ENCODE peak calls at places on chromosome 16, in ten cellular contexts. One of them, this sample, is unnamed.
A peak's percentile ranks its signal among the peaks of the same experiment; 100 is the strongest.

GRCh38 chr16:20765732-20766131 is 1.9 kb downstream of the ACSM3 start:
- DNase-seq in endothelial cell: no peak
- DNase-seq in neural crest cell: no peak
- DNase-seq in GM12878: no peak
- DNase-seq in sigmoid colon: no peak
- DNase-seq in dorsolateral prefrontal cortex: no peak
- DNase-seq in glutamatergic neuron: no peak
- DNase-seq in GM10248: no peak
- DNase-seq in left lung: no peak
- DNase-seq in thyroid gland: no peak
- DNase-seq in this sample: no peak

GRCh38 chr16:30874821-30875717 is 18.8 kb downstream of the BCL7C start:
- DNase-seq in GM10248: peak; percentile 89
- DNase-seq in thyroid gland: peak; percentile 88
- DNase-seq in dorsolateral prefrontal cortex: peak; percentile 93
- DNase-seq in sigmoid colon: peak; percentile 94
- DNase-seq in endothelial cell: peak; percentile 90
- DNase-seq in GM12878: peak; percentile 64
- DNase-seq in neural crest cell: peak; percentile 88
- DNase-seq in left lung: peak; percentile 99
- DNase-seq in glutamatergic neuron: peak; percentile 96
- DNase-seq in this sample: peak; percentile 88

GRCh38 chr16:55367301-55367745 is 43.3 kb downstream of the IRX6 start:
- DNase-seq in GM12878: no peak
- DNase-seq in GM10248: no peak
- DNase-seq in sigmoid colon: no peak
- DNase-seq in dorsolateral prefrontal cortex: no peak
- DNase-seq in thyroid gland: no peak
- DNase-seq in glutamatergic neuron: no peak
- DNase-seq in neural crest cell: no peak
- DNase-seq in endothelial cell: no peak
- DNase-seq in left lung: no peak
- DNase-seq in this sample: no peak

GRCh38 chr16:67884-68789 is 4.3 kb downstream of the RHBDF1 start:
- DNase-seq in endothelial cell: no peak
- DNase-seq in neural crest cell: peak; percentile 73
- DNase-seq in GM12878: no peak
- DNase-seq in dorsolateral prefrontal cortex: no peak
- DNase-seq in sigmoid colon: peak; percentile 81
- DNase-seq in GM10248: no peak
- DNase-seq in left lung: no peak
- DNase-seq in glutamatergic neuron: no peak
- DNase-seq in thyroid gland: no peak
- DNase-seq in this sample: no peak

GRCh38 chr16:80741716-80742115 is 62.7 kb downstream of the CDYL2 start:
- DNase-seq in thyroid gland: no peak
- DNase-seq in neural crest cell: no peak
- DNase-seq in GM12878: no peak
- DNase-seq in dorsolateral prefrontal cortex: no peak
- DNase-seq in GM10248: no peak
- DNase-seq in endothelial cell: no peak
- DNase-seq in sigmoid colon: no peak
- DNase-seq in glutamatergic neuron: no peak
- DNase-seq in left lung: no peak
- DNase-seq in this sample: no peak

GRCh38 chr16:1784977-1785845 is 2.5 kb downstream of the NUBP2 start:
- DNase-seq in thyroid gland: no peak
- DNase-seq in GM10248: no peak
- DNase-seq in dorsolateral prefrontal cortex: no peak
- DNase-seq in left lung: no peak
- DNase-seq in glutamatergic neuron: no peak
- DNase-seq in sigmoid colon: no peak
- DNase-seq in neural crest cell: no peak
- DNase-seq in GM12878: no peak
- DNase-seq in endothelial cell: peak; percentile 2
- DNase-seq in this sample: no peak

GRCh38 chr16:20675488-20676267 is 21.8 kb downstream of the ACSM1 start:
- DNase-seq in GM12878: peak; percentile 38
- DNase-seq in GM10248: peak; percentile 38
- DNase-seq in dorsolateral prefrontal cortex: no peak
- DNase-seq in left lung: no peak
- DNase-seq in neural crest cell: no peak
- DNase-seq in thyroid gland: peak; percentile 80
- DNase-seq in sigmoid colon: peak; percentile 71
- DNase-seq in glutamatergic neuron: no peak
- DNase-seq in endothelial cell: no peak
- DNase-seq in this sample: peak; percentile 54

GRCh38 chr16:17159616-17160015 is 311.1 kb downstream of the XYLT1 start:
- DNase-seq in glutamatergic neuron: no peak
- DNase-seq in GM10248: no peak
- DNase-seq in endothelial cell: no peak
- DNase-seq in GM12878: no peak
- DNase-seq in left lung: no peak
- DNase-seq in dorsolateral prefrontal cortex: no peak
- DNase-seq in sigmoid colon: no peak
- DNase-seq in neural crest cell: no peak
- DNase-seq in thyroid gland: no peak
- DNase-seq in this sample: no peak

GRCh38 chr16:62190426-62190825 is 154.2 kb upstream of the CDH8 start:
- DNase-seq in glutamatergic neuron: no peak
- DNase-seq in sigmoid colon: no peak
- DNase-seq in thyroid gland: no peak
- DNase-seq in left lung: no peak
- DNase-seq in neural crest cell: no peak
- DNase-seq in endothelial cell: no peak
- DNase-seq in GM12878: no peak
- DNase-seq in dorsolateral prefrontal cortex: no peak
- DNase-seq in GM10248: no peak
- DNase-seq in this sample: no peak

GRCh38 chr16:62194828-62195227 is 158.6 kb upstream of the CDH8 start:
- DNase-seq in left lung: no peak
- DNase-seq in thyroid gland: no peak
- DNase-seq in dorsolateral prefrontal cortex: no peak
- DNase-seq in neural crest cell: no peak
- DNase-seq in glutamatergic neuron: no peak
- DNase-seq in GM12878: no peak
- DNase-seq in sigmoid colon: no peak
- DNase-seq in GM10248: no peak
- DNase-seq in endothelial cell: no peak
- DNase-seq in this sample: no peak
- TF ChIP-seq CTCF in left lung: no peak
- TF ChIP-seq CTCF in thyroid gland: no peak
- TF ChIP-seq CTCF in dorsolateral prefrontal cortex: no peak
- TF ChIP-seq CTCF in neural crest cell: peak; percentile 22
- TF ChIP-seq CTCF in glutamatergic neuron: peak; percentile 51
- TF ChIP-seq CTCF in GM12878: no peak
- TF ChIP-seq CTCF in sigmoid colon: no peak
- TF ChIP-seq CTCF in GM10248: no peak
- TF ChIP-seq CTCF in endothelial cell: no peak
- TF ChIP-seq CTCF in this sample: no peak

GRCh38 chr16:72658888-72659717 is 388.8 kb downstream of the ZFHX3 start:
- DNase-seq in left lung: no peak
- DNase-seq in dorsolateral prefrontal cortex: no peak
- DNase-seq in thyroid gland: no peak
- DNase-seq in GM10248: no peak
- DNase-seq in sigmoid colon: no peak
- DNase-seq in glutamatergic neuron: no peak
- DNase-seq in GM12878: no peak
- DNase-seq in neural crest cell: no peak
- DNase-seq in endothelial cell: no peak
- DNase-seq in this sample: no peak

GRCh38 chr16:72664122-72664479 is 383.8 kb downstream of the ZFHX3 start:
- DNase-seq in sigmoid colon: no peak
- DNase-seq in neural crest cell: no peak
- DNase-seq in dorsolateral prefrontal cortex: no peak
- DNase-seq in thyroid gland: no peak
- DNase-seq in endothelial cell: no peak
- DNase-seq in glutamatergic neuron: no peak
- DNase-seq in left lung: no peak
- DNase-seq in GM10248: no peak
- DNase-seq in GM12878: no peak
- DNase-seq in this sample: no peak

GRCh38 chr16:72666267-72666666 is 381.7 kb downstream of the ZFHX3 start:
- DNase-seq in sigmoid colon: no peak
- DNase-seq in endothelial cell: no peak
- DNase-seq in GM12878: no peak
- DNase-seq in neural crest cell: no peak
- DNase-seq in thyroid gland: no peak
- DNase-seq in left lung: no peak
- DNase-seq in dorsolateral prefrontal cortex: no peak
- DNase-seq in glutamatergic neuron: no peak
- DNase-seq in GM10248: no peak
- DNase-seq in this sample: no peak

DNA sequence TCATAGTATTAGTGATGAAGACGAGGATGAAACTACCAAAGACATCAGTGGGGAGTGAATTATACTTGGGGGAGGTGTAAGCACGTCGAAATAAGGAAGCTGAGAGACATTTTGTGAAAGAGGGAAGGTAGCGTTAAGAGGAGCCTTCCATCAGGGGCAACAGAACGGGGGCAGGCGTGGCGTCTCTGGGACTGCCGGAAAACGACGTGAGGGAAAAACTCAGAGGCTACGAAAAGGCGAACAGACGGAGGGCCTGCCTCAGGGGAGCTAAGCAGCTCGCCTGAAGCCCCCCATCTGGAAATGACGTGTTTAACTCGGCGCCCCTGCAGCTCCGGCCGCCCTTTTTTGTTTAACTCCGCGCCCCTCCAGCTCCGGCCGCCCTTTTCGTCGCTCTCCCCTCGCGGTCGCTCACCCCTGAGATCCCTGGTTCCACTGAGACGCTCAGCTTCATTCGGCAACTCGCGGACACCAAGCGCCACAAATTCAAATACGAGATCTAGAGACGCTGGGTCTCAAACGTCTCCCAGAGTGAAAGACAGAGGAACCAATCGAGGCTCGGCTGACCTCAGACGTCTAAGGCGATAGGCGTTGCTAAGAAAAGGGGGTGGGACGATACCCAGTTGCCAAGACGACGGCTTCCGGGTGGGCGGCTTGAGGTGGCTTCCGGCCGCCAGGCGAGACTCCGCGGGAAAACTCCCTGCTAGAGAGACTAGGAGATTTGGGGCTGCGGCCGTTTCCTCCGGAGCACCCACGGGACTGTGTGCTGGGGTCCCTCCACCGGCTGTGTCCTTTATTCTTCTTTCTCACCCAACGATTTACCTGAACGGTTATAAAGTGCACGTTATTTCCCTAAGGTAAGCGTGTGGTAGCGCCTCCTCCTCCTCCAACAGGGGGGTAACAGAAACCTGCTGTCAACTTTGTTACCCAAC is 383.2 kb downstream of the ZFHX3 start:
- DNase-seq in neural crest cell: peak; percentile 88
- DNase-seq in GM10248: peak; percentile 97
- DNase-seq in sigmoid colon: peak; percentile 99
- DNase-seq in endothelial cell: peak; percentile 89
- DNase-seq in dorsolateral prefrontal cortex: peak; percentile 97
- DNase-seq in glutamatergic neuron: peak; percentile 93
- DNase-seq in left lung: peak; percentile 91
- DNase-seq in thyroid gland: peak; percentile 97
- DNase-seq in GM12878: peak; percentile 94
- DNase-seq in this sample: peak; percentile 99
- TF ChIP-seq CTCF in neural crest cell: peak; percentile 23
- TF ChIP-seq CTCF in GM10248: no peak
- TF ChIP-seq CTCF in sigmoid colon: no peak
- TF ChIP-seq CTCF in endothelial cell: no peak
- TF ChIP-seq CTCF in dorsolateral prefrontal cortex: peak; percentile 36
- TF ChIP-seq CTCF in glutamatergic neuron: peak; percentile 25
- TF ChIP-seq CTCF in left lung: no peak
- TF ChIP-seq CTCF in thyroid gland: no peak
- TF ChIP-seq CTCF in GM12878: no peak
- TF ChIP-seq CTCF in this sample: peak; percentile 31

GRCh38 chr16:52526830-52527229 is 20.1 kb downstream of the TOX3 start:
- DNase-seq in sigmoid colon: no peak
- DNase-seq in dorsolateral prefrontal cortex: no peak
- DNase-seq in GM10248: no peak
- DNase-seq in endothelial cell: no peak
- DNase-seq in GM12878: no peak
- DNase-seq in neural crest cell: no peak
- DNase-seq in glutamatergic neuron: no peak
- DNase-seq in thyroid gland: no peak
- DNase-seq in left lung: no peak
- DNase-seq in this sample: no peak

GRCh38 chr16:52532384-52532783 is 14.6 kb downstream of the TOX3 start:
- DNase-seq in neural crest cell: no peak
- DNase-seq in left lung: no peak
- DNase-seq in thyroid gland: no peak
- DNase-seq in GM10248: no peak
- DNase-seq in endothelial cell: no peak
- DNase-seq in GM12878: no peak
- DNase-seq in dorsolateral prefrontal cortex: no peak
- DNase-seq in sigmoid colon: no peak
- DNase-seq in glutamatergic neuron: no peak
- DNase-seq in this sample: no peak

GRCh38 chr16:52529226-52529625 is 17.7 kb downstream of the TOX3 start:
- DNase-seq in GM10248: no peak
- DNase-seq in glutamatergic neuron: no peak
- DNase-seq in left lung: no peak
- DNase-seq in GM12878: no peak
- DNase-seq in sigmoid colon: no peak
- DNase-seq in thyroid gland: no peak
- DNase-seq in endothelial cell: no peak
- DNase-seq in neural crest cell: no peak
- DNase-seq in dorsolateral prefrontal cortex: no peak
- DNase-seq in this sample: no peak

GRCh38 chr16:52526429-52526828 is 20.5 kb downstream of the TOX3 start:
- DNase-seq in neural crest cell: no peak
- DNase-seq in GM12878: no peak
- DNase-seq in glutamatergic neuron: no peak
- DNase-seq in endothelial cell: no peak
- DNase-seq in left lung: no peak
- DNase-seq in sigmoid colon: no peak
- DNase-seq in GM10248: no peak
- DNase-seq in dorsolateral prefrontal cortex: no peak
- DNase-seq in thyroid gland: no peak
- DNase-seq in this sample: no peak

DNA sequence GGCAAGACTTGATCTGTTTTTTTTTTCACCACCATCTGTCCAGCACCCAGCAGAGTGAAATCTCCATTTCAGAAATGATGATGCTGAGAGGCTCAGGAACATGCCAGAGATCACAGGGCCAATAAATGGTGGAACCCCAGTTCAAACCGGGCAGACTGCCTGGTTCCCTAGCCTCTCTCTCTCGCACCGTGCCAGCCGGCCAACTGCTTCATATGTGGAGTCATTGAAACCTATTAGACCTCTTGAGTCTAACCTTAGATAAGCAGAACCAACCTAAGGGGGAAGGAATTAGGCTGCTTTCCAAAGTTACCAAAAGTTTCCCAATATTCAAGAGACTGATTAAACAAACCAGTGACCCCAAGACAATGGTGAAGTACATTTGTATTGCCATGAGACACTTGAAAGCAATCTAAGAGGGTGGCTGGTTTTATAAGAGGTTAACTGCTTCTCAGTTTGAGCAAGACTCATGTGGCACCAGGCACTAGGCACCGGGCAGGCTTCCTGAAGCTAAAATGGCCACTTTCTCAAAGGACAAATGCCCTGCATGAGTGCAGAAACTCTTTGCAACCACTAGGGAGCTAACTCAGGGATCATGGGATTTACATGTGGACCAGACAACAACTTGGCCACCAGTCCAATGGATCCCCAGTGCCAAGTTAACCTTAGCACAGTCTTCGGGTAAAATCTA is 18.4 kb downstream of the TOX3 start:
- DNase-seq in left lung: peak; percentile 84
- DNase-seq in sigmoid colon: no peak
- DNase-seq in neural crest cell: no peak
- DNase-seq in endothelial cell: no peak
- DNase-seq in glutamatergic neuron: no peak
- DNase-seq in GM10248: no peak
- DNase-seq in dorsolateral prefrontal cortex: no peak
- DNase-seq in thyroid gland: peak; percentile 88
- DNase-seq in GM12878: no peak
- DNase-seq in this sample: no peak
- TF ChIP-seq CTCF in left lung: no peak
- TF ChIP-seq CTCF in sigmoid colon: no peak
- TF ChIP-seq CTCF in neural crest cell: peak; percentile 33
- TF ChIP-seq CTCF in endothelial cell: peak; percentile 29
- TF ChIP-seq CTCF in glutamatergic neuron: peak; percentile 28
- TF ChIP-seq CTCF in GM10248: no peak
- TF ChIP-seq CTCF in dorsolateral prefrontal cortex: no peak
- TF ChIP-seq CTCF in thyroid gland: peak; percentile 49
- TF ChIP-seq CTCF in GM12878: no peak
- TF ChIP-seq CTCF in this sample: peak; percentile 14

DNA sequence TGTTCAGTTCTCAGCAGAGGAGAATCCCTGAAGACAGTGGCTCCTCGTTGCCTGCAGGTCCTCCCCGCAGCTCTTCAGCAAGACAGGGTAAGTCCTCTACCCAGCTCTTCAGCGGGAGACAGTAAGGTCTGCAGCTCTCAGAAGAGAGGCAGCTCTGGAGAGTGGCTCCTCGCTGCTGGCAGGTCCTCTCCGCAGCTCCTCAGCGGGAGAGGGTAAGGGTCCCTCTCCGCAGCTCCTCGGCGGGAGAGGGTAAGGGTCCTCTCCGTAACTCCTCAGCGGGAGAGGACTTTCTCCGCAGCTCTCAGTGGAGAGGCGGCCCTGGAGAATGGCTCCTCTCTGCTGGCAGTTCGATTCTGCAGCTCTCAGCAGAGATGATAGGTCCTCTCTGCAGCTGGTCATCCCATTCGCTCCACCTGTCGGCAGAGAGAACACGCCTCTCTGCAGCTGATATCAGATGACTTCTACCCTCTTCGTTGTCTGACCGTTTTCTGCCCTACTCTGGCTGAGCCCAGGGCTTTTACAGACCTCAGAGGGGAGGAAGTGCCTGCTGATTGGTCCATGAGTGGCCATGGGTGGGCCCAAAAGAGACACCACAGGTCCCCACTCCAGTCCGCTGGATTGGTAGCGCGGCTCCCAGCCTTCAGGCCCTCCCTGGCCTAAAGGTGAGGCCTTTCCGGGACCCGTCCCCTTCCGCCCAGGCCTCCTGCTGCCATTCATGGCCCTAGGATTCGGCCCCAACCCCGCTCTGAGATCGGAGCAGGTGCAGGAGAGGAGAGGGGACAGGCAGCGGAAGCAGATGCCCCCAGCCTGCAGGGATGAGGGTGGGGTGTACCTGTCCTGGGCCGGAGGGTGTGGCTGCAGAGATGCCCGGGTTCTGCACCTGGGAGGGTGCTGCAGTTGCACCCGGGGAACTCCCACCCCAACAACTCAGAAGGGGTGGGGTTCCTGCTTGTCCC is 11.9 kb upstream of the SHCBP1 start:
- DNase-seq in left lung: no peak
- DNase-seq in thyroid gland: no peak
- DNase-seq in GM12878: no peak
- DNase-seq in neural crest cell: no peak
- DNase-seq in sigmoid colon: no peak
- DNase-seq in glutamatergic neuron: no peak
- DNase-seq in dorsolateral prefrontal cortex: no peak
- DNase-seq in endothelial cell: no peak
- DNase-seq in GM10248: no peak
- DNase-seq in this sample: no peak
- TF ChIP-seq CTCF in left lung: no peak
- TF ChIP-seq CTCF in thyroid gland: no peak
- TF ChIP-seq CTCF in GM12878: no peak
- TF ChIP-seq CTCF in neural crest cell: no peak
- TF ChIP-seq CTCF in sigmoid colon: no peak
- TF ChIP-seq CTCF in glutamatergic neuron: no peak
- TF ChIP-seq CTCF in dorsolateral prefrontal cortex: no peak
- TF ChIP-seq CTCF in endothelial cell: no peak
- TF ChIP-seq CTCF in GM10248: no peak
- TF ChIP-seq CTCF in this sample: no peak

This sample was measured in body of pancreas.